ENCODE peak calls at places on chromosomes 6 and 20, in four cellular contexts. N, Y, G and W are unnamed samples.

GRCh38 chr6:100724696-100725095 is 156.4 kb downstream of the ASCC3 start:
- DNase-seq in N (no peak), Y (no peak), G (peak), W (no peak)

GRCh38 chr6:33718713-33719112 is 7.2 kb upstream of the UQCC2 start:
- DNase-seq in N (no peak), Y (no peak), G (no peak), W (no peak)

GRCh38 chr6:80338201-80338836 is 231.8 kb downstream of the BCKDHB start:
- DNase-seq in N (no peak), Y (peak), G (peak), W (peak)

GRCh38 chr6:81985191-81985590 is 232.7 kb upstream of the TENT5A start:
- DNase-seq in N (no peak), Y (no peak), G (peak), W (peak)

GRCh38 chr20:24590193-24590982 is 121.0 kb downstream of the SYNDIG1 start:
- DNase-seq in N (no peak), Y (no peak), G (no peak), W (no peak)

GRCh38 chr6:140601409-140601808 is 1227.0 kb upstream of the CITED2 start:
- DNase-seq in N (no peak), Y (no peak), G (peak), W (no peak)

GRCh38 chr6:109308018-109308492 is 74.2 kb downstream of the CD164 start:
- DNase-seq in N (no peak), Y (peak), G (peak), W (peak)

GRCh38 chr6:100886078-100886477 is 4.9 kb upstream of the ASCC3 start:
- DNase-seq in N (no peak), Y (no peak), G (peak), W (peak)

GRCh38 chr20:25444556-25444955 is 37.1 kb downstream of the GINS1 start:
- DNase-seq in N (no peak), Y (no peak), G (no peak), W (no peak)

GRCh38 chr20:5143856-5144255 is 17.0 kb downstream of the CDS2 start:
- DNase-seq in N (no peak), Y (no peak), G (no peak), W (no peak)

GRCh38 chr20:21147593-21147992 is 21.7 kb downstream of the KIZ start:
- DNase-seq in N (no peak), Y (no peak), G (peak), W (no peak)

GRCh38 chr6:37433657-37434271 is 743 bp downstream of the CMTR1 start:
- DNase-seq in N (peak), Y (peak), G (peak), W (peak)